ENCODE peak calls at places on chromosomes 13 and 19, in five cellular contexts. V is HFF-Myc, S is GM10248, N is mesothelial cell of epicardium, O is ovary. M is an unnamed sample.

GRCh38 chr19:32719611-32720059 is at the start of gene TDRD12:
- DNase-seq in V (no peak), S (no peak), N (no peak), O (peak; percentile 14), M (peak; percentile 40)

GRCh38 chr13:113483504-113484287 is 6.8 kb downstream of the DCUN1D2 start:
- DNase-seq in V (no peak), S (no peak), N (no peak), O (no peak), M (no peak)

GRCh38 chr19:16185925-16186234 is 670 bp downstream of the FAM32A start:
- DNase-seq in V (no peak), S (peak; percentile 55), N (no peak), O (no peak), M (no peak)

GRCh38 chr19:50531171-50531612 is 17.5 kb upstream of the ASPDH start:
- DNase-seq in V (no peak), S (no peak), N (no peak), O (no peak), M (no peak)

GRCh38 chr13:94435604-94436226 is 43.8 kb downstream of the DCT start:
- DNase-seq in V (peak; percentile 29), S (peak; percentile 32), N (no peak), O (no peak), M (peak; percentile 41)

GRCh38 chr19:28208745-28209144 is 1004.2 kb downstream of the UQCRFS1 start:
- DNase-seq in V (no peak), S (no peak), N (no peak), O (no peak), M (no peak)

GRCh38 chr13:66915596-66916185 is 314.4 kb downstream of the PCDH9 start:
- DNase-seq in V (no peak), S (no peak), N (no peak), O (no peak), M (no peak)

GRCh38 chr19:12891553-12892021 is 627 bp downstream of the GCDH start:
- DNase-seq in V (no peak), S (no peak), N (no peak), O (no peak), M (no peak)

GRCh38 chr13:85586422-85586831 is 212.8 kb downstream of the SLITRK6 start:
- DNase-seq in V (peak; percentile 59), S (no peak), N (no peak), O (no peak), M (no peak)

GRCh38 chr13:114019367-114019766 is 45.5 kb upstream of the C13orf46 start:
- DNase-seq in V (no peak), S (no peak), N (no peak), O (no peak), M (no peak)

GRCh38 chr13:29619995-29620394 is 24.5 kb upstream of the SLC7A1 start:
- DNase-seq in V (no peak), S (no peak), N (no peak), O (no peak), M (no peak)

GRCh38 chr13:75050419-75051066 is 431.4 kb downstream of the TBC1D4 start:
- DNase-seq in V (peak; percentile 9), S (no peak), N (no peak), O (no peak), M (no peak)

GRCh38 chr13:106275441-106276032 is 259.9 kb downstream of the EFNB2 start:
- DNase-seq in V (no peak), S (no peak), N (no peak), O (no peak), M (no peak)

GRCh38 chr13:30193279-30194234 is 113.8 kb downstream of the KATNAL1 start:
- DNase-seq in V (no peak), S (no peak), N (no peak), O (no peak), M (peak; percentile 27)

GRCh38 chr13:52999093-52999696 is 29.4 kb upstream of the OLFM4 start:
- DNase-seq in V (no peak), S (no peak), N (no peak), O (no peak), M (no peak)

GRCh38 chr13:32453981-32454380 is 26.1 kb upstream of the N4BP2L1 start:
- DNase-seq in V (no peak), S (no peak), N (no peak), O (no peak), M (no peak)

GRCh38 chr19:4488496-4488895 is 16.4 kb downstream of the HDGFL2 start:
- DNase-seq in V (no peak), S (no peak), N (no peak), O (no peak), M (no peak)

GRCh38 chr13:22061371-22061805 is 390.5 kb downstream of the FGF9 start:
- DNase-seq in V (no peak), S (peak; percentile 50), N (no peak), O (no peak), M (peak; percentile 32)

GRCh38 chr19:35903550-35904179 is 1.3 kb downstream of the HCST start:
- DNase-seq in V (peak; percentile 53), S (peak; percentile 78), N (peak; percentile 61), O (peak; percentile 53), M (peak; percentile 74)

GRCh38 chr19:45824531-45825262 is 9.6 kb upstream of the RSPH6A start:
- DNase-seq in V (no peak), S (no peak), N (no peak), O (no peak), M (no peak)

GRCh38 chr19:2883686-2884439 is 16.7 kb downstream of the ZNF556 start:
- DNase-seq in V (no peak), S (no peak), N (no peak), O (no peak), M (no peak)

GRCh38 chr13:111947026-111947810 is 119.7 kb upstream of the SOX1 start:
- DNase-seq in V (no peak), S (no peak), N (peak; percentile 17), O (no peak), M (no peak)

GRCh38 chr19:14081797-14082674 is 3.5 kb downstream of the C19orf67 start:
- DNase-seq in V (no peak), S (peak; percentile 52), N (no peak), O (no peak), M (peak; percentile 72)

GRCh38 chr13:32383836-32384618 is 43.9 kb downstream of the N4BP2L1 start:
- DNase-seq in V (no peak), S (no peak), N (no peak), O (no peak), M (no peak)

GRCh38 chr13:112177459-112177858 is 110.5 kb downstream of the SOX1 start:
- DNase-seq in V (no peak), S (no peak), N (peak; percentile 22), O (no peak), M (no peak)

GRCh38 chr19:14563989-14564650 is 7.7 kb downstream of the NDUFB7 start:
- DNase-seq in V (no peak), S (peak; percentile 71), N (no peak), O (no peak), M (peak; percentile 86)

GRCh38 chr13:94548382-94549240 is 47.3 kb downstream of the TGDS start:
- DNase-seq in V (no peak), S (peak; percentile 50), N (no peak), O (peak; percentile 73), M (peak; percentile 27)

GRCh38 chr13:107753286-107753685 is 462.1 kb downstream of the LIG4 start:
- DNase-seq in V (no peak), S (no peak), N (no peak), O (no peak), M (no peak)

GRCh38 chr19:35284153-35285140 is 2.1 kb downstream of the HAMP start:
- DNase-seq in V (no peak), S (no peak), N (no peak), O (no peak), M (no peak)

GRCh38 chr19:55647732-55648656 is at the start of gene CCDC106:
- DNase-seq in V (no peak), S (peak; percentile 57), N (peak; percentile 82), O (peak; percentile 85), M (peak; percentile 74)

GRCh38 chr13:26873174-26873698 is 112.7 kb upstream of the GPR12 start:
- DNase-seq in V (no peak), S (no peak), N (no peak), O (no peak), M (no peak)

GRCh38 chr19:39297931-39298634 is 1.9 kb downstream of the IFNL1 start:
- DNase-seq in V (no peak), S (no peak), N (no peak), O (no peak), M (no peak)

GRCh38 chr13:38090913-38091312 is 221.3 kb upstream of the TRPC4 start:
- DNase-seq in V (no peak), S (no peak), N (no peak), O (no peak), M (no peak)
- TF ChIP-seq CTCF in V (no peak), S (no peak), N (no peak), O (no peak), M (no peak)

DNA sequence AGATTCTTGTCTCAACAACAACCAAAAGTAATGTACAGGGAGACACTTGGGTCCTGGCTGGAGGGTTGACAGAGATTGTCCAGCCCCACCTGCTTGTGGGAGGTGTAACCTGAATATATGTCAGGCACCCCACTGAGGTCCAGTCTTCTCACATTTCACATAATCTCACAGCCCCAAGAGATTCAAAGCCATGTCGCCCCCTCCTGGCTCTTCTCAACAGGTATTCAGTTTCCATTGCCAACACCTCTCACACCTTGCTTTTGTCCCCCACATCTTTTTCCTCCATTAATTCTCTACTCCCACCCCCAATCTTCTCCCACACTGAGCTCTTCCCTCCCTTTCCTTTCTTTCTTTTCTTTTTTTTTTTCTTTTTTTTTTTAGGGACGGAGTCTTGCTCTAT is 11.2 kb downstream of the UNC13A start:
- DNase-seq in V (no peak), S (no peak), N (no peak), O (no peak), M (no peak)
- TF ChIP-seq CTCF in V (peak; percentile 16), S (no peak), N (no peak), O (no peak), M (peak; percentile 16)

GRCh38 chr19:41354343-41354974 is 737 bp upstream of the TGFB1 start:
- DNase-seq in V (no peak), S (no peak), N (no peak), O (peak; percentile 56), M (no peak)
- TF ChIP-seq CTCF in V (no peak), S (no peak), N (peak; percentile 43), O (no peak), M (no peak)

DNA sequence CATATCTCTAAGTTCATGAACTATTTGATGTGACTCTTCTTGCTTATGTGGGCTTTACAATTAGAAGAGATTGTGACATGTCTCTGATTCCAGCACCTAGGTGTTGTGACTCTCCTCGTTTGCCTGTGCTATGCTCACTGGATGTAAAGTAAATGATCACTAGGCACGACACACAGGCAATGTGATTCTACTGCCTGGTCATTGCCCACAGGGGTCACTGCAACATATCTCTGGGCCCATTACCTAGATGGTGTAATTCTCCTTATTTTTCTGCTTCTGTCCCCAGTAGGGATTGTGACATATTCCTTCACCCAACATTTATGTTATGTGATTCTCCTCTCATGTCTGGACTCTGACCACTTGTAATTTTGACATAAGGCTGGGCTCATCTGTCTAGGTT is 65.8 kb upstream of the ZNF91 start:
- DNase-seq in V (no peak), S (no peak), N (no peak), O (no peak), M (no peak)
- TF ChIP-seq CTCF in V (no peak), S (no peak), N (no peak), O (no peak), M (no peak)